ENCODE peak calls at places on chromosomes 2 and 18, in five cellular contexts. W is GM12878, X is HepG2, P is K562, F is H1. Z is an unnamed sample.

GRCh38 chr2:164934790-164935466 is 20.4 kb downstream of the SLC38A11 start:
- DNase-seq in P (no peak), F (no peak), W (no peak), X (peak; percentile 63), Z (no peak)

GRCh38 chr18:32276896-32277295 is 87.1 kb downstream of the MEP1B start:
- DNase-seq in X (no peak), F (no peak), P (no peak), W (no peak), Z (no peak)

GRCh38 chr2:214543386-214543955 is 132.6 kb downstream of the VWC2L start:
- DNase-seq in X (no peak), P (no peak), W (no peak), F (no peak), Z (no peak)

GRCh38 chr2:143481231-143481613 is 352.0 kb downstream of the ARHGAP15 start:
- DNase-seq in X (no peak), P (no peak), W (no peak), F (no peak), Z (no peak)

GRCh38 chr2:207165121-207166038 is at the start of gene KLF7:
- DNase-seq in X (no peak), F (no peak), P (no peak), W (no peak), Z (peak; percentile 43)

GRCh38 chr2:149166958-149167810 is 128.7 kb downstream of the LYPD6B start:
- DNase-seq in P (no peak), F (no peak), X (no peak), W (peak; percentile 67), Z (no peak)

GRCh38 chr18:59300676-59301285 is 17.7 kb downstream of the CPLX4 start:
- DNase-seq in W (no peak), X (no peak), P (no peak), F (no peak), Z (no peak)

GRCh38 chr2:29123584-29124349 is 8.6 kb downstream of the CLIP4 start:
- DNase-seq in F (no peak), X (peak; percentile 76), P (no peak), W (no peak), Z (no peak)

GRCh38 chr2:222813177-222813843 is 47.5 kb upstream of the ACSL3 start:
- DNase-seq in P (no peak), X (no peak), W (peak; percentile 79), F (no peak), Z (no peak)

GRCh38 chr2:101873543-101873942 is 118.2 kb upstream of the IL1R2 start:
- DNase-seq in P (peak; percentile 4), X (peak; percentile 29), W (no peak), F (no peak), Z (no peak)

GRCh38 chr2:66929632-66930385 is 467.3 kb upstream of the ETAA1 start:
- DNase-seq in P (no peak), X (no peak), W (no peak), F (no peak), Z (no peak)

GRCh38 chr2:219980666-219981065 is 353.2 kb downstream of the SLC4A3 start:
- DNase-seq in P (no peak), W (no peak), X (no peak), F (no peak), Z (no peak)

GRCh38 chr2:173690349-173690748 is 274.8 kb downstream of the SP3 start:
- DNase-seq in X (no peak), P (no peak), W (no peak), F (no peak), Z (no peak)

GRCh38 chr18:6376433-6377229 is 38.1 kb downstream of the L3MBTL4 start:
- DNase-seq in X (peak; percentile 86), F (no peak), W (no peak), P (no peak), Z (no peak)

GRCh38 chr18:5456577-5457466 is 87.0 kb downstream of the EPB41L3 start:
- DNase-seq in P (no peak), W (no peak), X (peak; percentile 7), F (peak; percentile 56), Z (peak; percentile 35)

GRCh38 chr18:79182047-79182713 is 113.0 kb downstream of the ATP9B start:
- DNase-seq in X (no peak), F (no peak), W (no peak), P (no peak), Z (peak; percentile 65)

GRCh38 chr18:14189858-14190257 is 57.6 kb upstream of the ZNF519 start:
- DNase-seq in W (no peak), P (no peak), F (no peak), X (peak; percentile 90), Z (no peak)

GRCh38 chr2:32742381-32742780 is 114.5 kb downstream of the TTC27 start:
- DNase-seq in P (no peak), X (no peak), F (no peak), W (no peak), Z (no peak)

GRCh38 chr2:32739679-32740078 is 111.8 kb downstream of the TTC27 start:
- DNase-seq in X (no peak), W (no peak), P (no peak), F (no peak), Z (no peak)

GRCh38 chr2:32735370-32735769 is 107.5 kb downstream of the TTC27 start:
- DNase-seq in F (no peak), W (no peak), X (no peak), P (no peak), Z (no peak)

GRCh38 chr2:32741575-32741974 is 113.7 kb downstream of the TTC27 start:
- DNase-seq in F (no peak), P (no peak), X (no peak), W (no peak), Z (no peak)

DNA sequence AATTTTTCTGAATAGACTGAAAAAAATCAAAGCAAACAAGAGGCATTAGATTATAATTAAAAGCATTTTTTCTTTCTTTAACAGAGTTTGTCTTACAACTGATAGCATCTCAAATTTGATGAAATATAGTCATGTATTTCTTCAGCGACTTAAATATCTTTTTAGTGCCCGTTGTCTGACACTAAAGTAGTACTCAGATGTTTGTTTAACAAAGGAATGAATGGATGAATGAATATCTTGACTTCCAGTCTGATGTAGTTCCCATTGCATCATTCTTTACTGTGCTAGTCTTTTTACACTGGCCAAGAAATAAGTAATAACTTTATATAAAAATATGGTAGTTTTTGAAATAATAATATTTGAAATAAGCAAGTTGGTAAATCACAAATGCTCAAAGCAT is 111.1 kb downstream of the TTC27 start:
- DNase-seq in F (no peak), P (no peak), X (no peak), W (no peak), Z (no peak)
- TF ChIP-seq SP1 in F (no peak), P (no peak), X (no peak), W (no peak), Z (no peak)

DNA sequence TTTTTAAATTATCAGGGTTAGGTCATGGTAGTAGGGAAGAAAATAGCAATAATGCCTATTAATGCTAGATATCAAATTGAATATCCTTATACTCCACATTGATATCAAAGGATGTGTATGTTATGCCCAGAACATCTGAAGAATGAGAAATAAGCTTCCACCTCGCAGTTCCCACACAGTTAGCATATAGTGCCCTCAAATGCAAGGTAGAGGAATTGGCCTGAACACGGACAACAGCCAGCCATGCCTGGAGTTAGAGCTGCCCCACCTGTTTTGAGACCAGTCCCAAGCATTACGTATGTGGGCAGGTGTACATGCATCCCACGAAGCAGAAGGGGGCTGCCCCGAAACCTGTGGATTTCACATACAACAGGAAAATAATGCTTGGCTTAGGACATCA is 79.6 kb downstream of the SUMO1 start:
- DNase-seq in X (no peak), W (no peak), P (no peak), F (no peak), Z (no peak)
- TF ChIP-seq ATF2 in X (no peak), W (no peak), P (no peak), F (no peak), Z (no peak)

GRCh38 chr2:56981554-56981953 is 797.8 kb downstream of the CCDC85A start:
- DNase-seq in P (no peak), F (no peak), X (no peak), W (no peak), Z (no peak)

GRCh38 chr2:56985609-56986008 is 801.8 kb downstream of the CCDC85A start:
- DNase-seq in F (no peak), W (no peak), P (no peak), X (no peak), Z (no peak)
- TF ChIP-seq SP1 in F (no peak), W (no peak), P (no peak), X (no peak), Z (no peak)

DNA sequence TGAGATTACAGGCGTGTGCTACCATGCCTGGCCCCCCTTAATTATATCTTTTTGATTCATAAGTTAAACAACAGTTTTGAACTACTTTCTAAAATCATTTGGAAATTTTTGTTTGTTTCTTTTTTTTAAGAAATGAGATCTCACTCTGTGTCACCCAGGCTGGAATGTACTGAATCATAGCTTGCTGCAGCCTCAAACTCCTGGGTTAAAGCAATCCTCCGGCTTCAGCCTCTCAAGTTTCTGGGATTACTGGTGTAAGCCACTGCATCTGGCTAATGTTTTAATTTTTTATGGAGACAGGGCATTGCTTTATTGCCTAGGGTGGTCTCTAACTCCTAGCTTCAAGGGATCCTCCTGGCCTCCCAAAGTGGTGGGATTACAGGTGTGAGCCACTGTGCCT is 71.5 kb downstream of the BABAM2 start:
- DNase-seq in F (no peak), X (no peak), P (no peak), W (no peak), Z (no peak)
- TF ChIP-seq ATF2 in F (no peak), X (no peak), P (no peak), W (no peak), Z (no peak)

DNA sequence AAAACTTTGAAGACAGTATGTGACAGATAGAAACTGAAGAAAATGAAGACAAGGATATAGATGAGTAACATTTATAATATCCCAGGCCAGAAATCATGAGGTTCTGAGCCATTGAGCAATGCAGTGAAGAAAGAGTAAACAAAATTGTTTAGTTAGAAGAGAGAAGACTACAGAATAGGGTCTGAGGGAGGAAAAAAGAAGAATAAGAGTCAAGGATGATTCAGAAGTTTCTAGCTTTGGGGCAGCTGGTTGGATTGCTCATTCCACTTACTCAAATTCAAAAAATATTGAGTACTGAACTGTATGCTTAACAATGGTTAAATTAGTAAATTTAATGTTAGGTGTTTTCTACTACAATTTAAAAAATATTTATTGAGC is 155.0 kb upstream of the OTX1 start:
- DNase-seq in P (no peak), X (no peak), W (no peak), F (no peak), Z (no peak)
- TF ChIP-seq SP1 in P (no peak), X (no peak), W (no peak), F (no peak), Z (no peak)

DNA sequence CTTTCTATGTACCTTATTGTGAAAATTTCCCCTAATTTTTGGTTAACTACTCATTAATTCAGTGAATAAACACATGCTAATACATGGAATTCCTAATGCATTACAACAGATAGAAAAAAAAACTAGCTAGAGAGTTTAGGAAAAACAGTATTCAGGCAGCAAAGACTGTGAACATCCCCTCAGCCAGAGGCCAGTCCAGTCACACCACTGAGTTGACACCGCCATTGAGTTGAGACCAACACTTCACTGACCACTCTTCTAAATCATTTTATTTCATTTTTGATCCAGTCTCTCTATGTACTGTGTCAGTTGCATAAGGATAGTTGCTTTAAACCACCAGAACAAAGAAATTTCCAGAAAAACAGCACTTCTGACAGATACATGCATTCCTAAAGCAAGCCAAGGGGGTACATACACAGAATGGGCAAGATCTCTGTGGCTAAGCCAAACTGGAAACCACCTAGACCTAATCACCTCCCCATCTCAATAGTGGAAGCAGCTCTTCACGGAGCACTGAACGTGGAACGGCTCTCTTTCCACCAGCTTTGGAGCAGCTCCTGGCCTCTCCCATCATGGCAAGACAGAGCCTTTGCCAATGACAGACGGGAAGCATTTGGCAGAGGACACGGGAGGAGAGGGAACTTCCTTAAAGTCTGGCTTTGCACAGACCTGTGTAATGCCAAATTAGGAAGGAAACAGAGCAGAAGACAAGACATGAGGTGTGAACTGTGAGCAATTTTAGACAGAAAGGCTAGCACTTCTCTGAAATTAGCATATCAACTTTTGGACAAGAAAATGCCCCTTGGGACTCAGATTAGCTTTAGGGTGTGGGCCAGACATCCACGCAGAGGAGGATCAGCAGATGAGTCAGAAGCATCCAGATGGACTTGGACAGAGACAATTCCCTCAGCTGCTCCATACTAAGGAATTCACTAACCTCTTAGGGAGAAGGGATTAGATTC is 36.4 kb downstream of the CACNB4 start:
- DNase-seq in F (no peak), W (no peak), P (no peak), X (no peak), Z (no peak)
- TF ChIP-seq ATF2 in F (no peak), W (no peak), P (no peak), X (no peak), Z (no peak)

Z was measured in WTC11.